ENCODE peak calls at places on chromosomes 5 and 9, in eight cellular contexts. One of them, this sample, is unnamed.

GRCh38 chr9:97475079-97475478 is 26.4 kb upstream of the TMOD1 start:
- DNase-seq in HS-5: no peak
- DNase-seq in skeletal muscle cell: peak
- DNase-seq in AG08396: peak
- DNase-seq in PC-3: peak
- DNase-seq in stimulated activated CD8-positive, alpha-beta memory T cell treated with anti-CD3 and anti-CD28 coated beads, Interleukin-12 subunit alpha, Interleukin-12 subunit beta, amount 100 ng/mL, for 1 hour: no peak
- DNase-seq in AG09309: peak
- DNase-seq in activated CD8-positive, alpha-beta memory T cell treated with anti-CD3 and anti-CD28 coated beads for 4 hours: no peak
- DNase-seq in this sample: no peak

GRCh38 chr5:147448766-147449165 is 61.1 kb downstream of the DPYSL3 start:
- DNase-seq in stimulated activated CD8-positive, alpha-beta memory T cell treated with anti-CD3 and anti-CD28 coated beads, Interleukin-12 subunit alpha, Interleukin-12 subunit beta, amount 100 ng/mL, for 1 hour: no peak
- DNase-seq in PC-3: no peak
- DNase-seq in AG08396: no peak
- DNase-seq in activated CD8-positive, alpha-beta memory T cell treated with anti-CD3 and anti-CD28 coated beads for 4 hours: no peak
- DNase-seq in skeletal muscle cell: no peak
- DNase-seq in AG09309: no peak
- DNase-seq in HS-5: no peak
- DNase-seq in this sample: no peak

GRCh38 chr5:4520557-4520956 is 619.6 kb upstream of the ADAMTS16 start:
- DNase-seq in activated CD8-positive, alpha-beta memory T cell treated with anti-CD3 and anti-CD28 coated beads for 4 hours: no peak
- DNase-seq in HS-5: no peak
- DNase-seq in AG08396: no peak
- DNase-seq in stimulated activated CD8-positive, alpha-beta memory T cell treated with anti-CD3 and anti-CD28 coated beads, Interleukin-12 subunit alpha, Interleukin-12 subunit beta, amount 100 ng/mL, for 1 hour: no peak
- DNase-seq in PC-3: no peak
- DNase-seq in skeletal muscle cell: no peak
- DNase-seq in AG09309: no peak
- DNase-seq in this sample: no peak

GRCh38 chr9:136545966-136546696 is at the start of gene NOTCH1:
- DNase-seq in activated CD8-positive, alpha-beta memory T cell treated with anti-CD3 and anti-CD28 coated beads for 4 hours: peak
- DNase-seq in AG09309: peak
- DNase-seq in PC-3: peak
- DNase-seq in AG08396: peak
- DNase-seq in HS-5: peak
- DNase-seq in skeletal muscle cell: peak
- DNase-seq in stimulated activated CD8-positive, alpha-beta memory T cell treated with anti-CD3 and anti-CD28 coated beads, Interleukin-12 subunit alpha, Interleukin-12 subunit beta, amount 100 ng/mL, for 1 hour: peak
- DNase-seq in this sample: peak

GRCh38 chr5:180988592-180988991 is at the start of gene BTNL3:
- DNase-seq in AG09309: no peak
- DNase-seq in stimulated activated CD8-positive, alpha-beta memory T cell treated with anti-CD3 and anti-CD28 coated beads, Interleukin-12 subunit alpha, Interleukin-12 subunit beta, amount 100 ng/mL, for 1 hour: no peak
- DNase-seq in AG08396: no peak
- DNase-seq in skeletal muscle cell: no peak
- DNase-seq in activated CD8-positive, alpha-beta memory T cell treated with anti-CD3 and anti-CD28 coated beads for 4 hours: no peak
- DNase-seq in HS-5: no peak
- DNase-seq in PC-3: no peak
- DNase-seq in this sample: no peak

GRCh38 chr9:95131023-95131943 is 186.2 kb downstream of the FANCC start:
- DNase-seq in HS-5: no peak
- DNase-seq in skeletal muscle cell: no peak
- DNase-seq in AG09309: no peak
- DNase-seq in AG08396: peak
- DNase-seq in PC-3: peak
- DNase-seq in activated CD8-positive, alpha-beta memory T cell treated with anti-CD3 and anti-CD28 coated beads for 4 hours: no peak
- DNase-seq in stimulated activated CD8-positive, alpha-beta memory T cell treated with anti-CD3 and anti-CD28 coated beads, Interleukin-12 subunit alpha, Interleukin-12 subunit beta, amount 100 ng/mL, for 1 hour: peak
- DNase-seq in this sample: peak

GRCh38 chr9:136732446-136733178 is 10.1 kb downstream of the LCN10 start:
- DNase-seq in AG09309: no peak
- DNase-seq in PC-3: no peak
- DNase-seq in HS-5: no peak
- DNase-seq in activated CD8-positive, alpha-beta memory T cell treated with anti-CD3 and anti-CD28 coated beads for 4 hours: no peak
- DNase-seq in stimulated activated CD8-positive, alpha-beta memory T cell treated with anti-CD3 and anti-CD28 coated beads, Interleukin-12 subunit alpha, Interleukin-12 subunit beta, amount 100 ng/mL, for 1 hour: no peak
- DNase-seq in AG08396: no peak
- DNase-seq in skeletal muscle cell: no peak
- DNase-seq in this sample: no peak

GRCh38 chr9:111974092-111974681 is 77.6 kb downstream of the UGCG start:
- DNase-seq in activated CD8-positive, alpha-beta memory T cell treated with anti-CD3 and anti-CD28 coated beads for 4 hours: no peak
- DNase-seq in stimulated activated CD8-positive, alpha-beta memory T cell treated with anti-CD3 and anti-CD28 coated beads, Interleukin-12 subunit alpha, Interleukin-12 subunit beta, amount 100 ng/mL, for 1 hour: no peak
- DNase-seq in skeletal muscle cell: no peak
- DNase-seq in PC-3: peak
- DNase-seq in AG09309: peak
- DNase-seq in HS-5: no peak
- DNase-seq in AG08396: peak
- DNase-seq in this sample: peak

GRCh38 chr5:154214236-154215106 is 23.9 kb downstream of the GALNT10 start:
- DNase-seq in PC-3: peak
- DNase-seq in HS-5: peak
- DNase-seq in activated CD8-positive, alpha-beta memory T cell treated with anti-CD3 and anti-CD28 coated beads for 4 hours: no peak
- DNase-seq in skeletal muscle cell: no peak
- DNase-seq in AG09309: peak
- DNase-seq in stimulated activated CD8-positive, alpha-beta memory T cell treated with anti-CD3 and anti-CD28 coated beads, Interleukin-12 subunit alpha, Interleukin-12 subunit beta, amount 100 ng/mL, for 1 hour: no peak
- DNase-seq in AG08396: no peak
- DNase-seq in this sample: no peak

GRCh38 chr5:76688836-76689235 is 27.1 kb upstream of the F2R start:
- DNase-seq in AG08396: no peak
- DNase-seq in PC-3: peak
- DNase-seq in stimulated activated CD8-positive, alpha-beta memory T cell treated with anti-CD3 and anti-CD28 coated beads, Interleukin-12 subunit alpha, Interleukin-12 subunit beta, amount 100 ng/mL, for 1 hour: no peak
- DNase-seq in AG09309: no peak
- DNase-seq in skeletal muscle cell: peak
- DNase-seq in HS-5: no peak
- DNase-seq in activated CD8-positive, alpha-beta memory T cell treated with anti-CD3 and anti-CD28 coated beads for 4 hours: no peak
- DNase-seq in this sample: no peak

GRCh38 chr5:169789417-169789816 is 152.3 kb downstream of the DOCK2 start:
- DNase-seq in AG09309: no peak
- DNase-seq in activated CD8-positive, alpha-beta memory T cell treated with anti-CD3 and anti-CD28 coated beads for 4 hours: no peak
- DNase-seq in AG08396: no peak
- DNase-seq in stimulated activated CD8-positive, alpha-beta memory T cell treated with anti-CD3 and anti-CD28 coated beads, Interleukin-12 subunit alpha, Interleukin-12 subunit beta, amount 100 ng/mL, for 1 hour: no peak
- DNase-seq in PC-3: no peak
- DNase-seq in skeletal muscle cell: no peak
- DNase-seq in HS-5: no peak
- DNase-seq in this sample: no peak

GRCh38 chr9:17757816-17758215 is 178.9 kb downstream of the SH3GL2 start:
- DNase-seq in skeletal muscle cell: no peak
- DNase-seq in PC-3: peak
- DNase-seq in activated CD8-positive, alpha-beta memory T cell treated with anti-CD3 and anti-CD28 coated beads for 4 hours: no peak
- DNase-seq in AG09309: no peak
- DNase-seq in stimulated activated CD8-positive, alpha-beta memory T cell treated with anti-CD3 and anti-CD28 coated beads, Interleukin-12 subunit alpha, Interleukin-12 subunit beta, amount 100 ng/mL, for 1 hour: no peak
- DNase-seq in HS-5: peak
- DNase-seq in AG08396: no peak
- DNase-seq in this sample: no peak

GRCh38 chr5:140214831-140215230 is 39.8 kb downstream of the CYSTM1 start:
- DNase-seq in PC-3: peak
- DNase-seq in stimulated activated CD8-positive, alpha-beta memory T cell treated with anti-CD3 and anti-CD28 coated beads, Interleukin-12 subunit alpha, Interleukin-12 subunit beta, amount 100 ng/mL, for 1 hour: no peak
- DNase-seq in HS-5: peak
- DNase-seq in AG08396: peak
- DNase-seq in AG09309: peak
- DNase-seq in skeletal muscle cell: peak
- DNase-seq in activated CD8-positive, alpha-beta memory T cell treated with anti-CD3 and anti-CD28 coated beads for 4 hours: no peak
- DNase-seq in this sample: no peak

GRCh38 chr9:70003786-70004185 is 39.9 kb upstream of the MAMDC2 start:
- DNase-seq in AG09309: no peak
- DNase-seq in activated CD8-positive, alpha-beta memory T cell treated with anti-CD3 and anti-CD28 coated beads for 4 hours: no peak
- DNase-seq in AG08396: no peak
- DNase-seq in HS-5: no peak
- DNase-seq in stimulated activated CD8-positive, alpha-beta memory T cell treated with anti-CD3 and anti-CD28 coated beads, Interleukin-12 subunit alpha, Interleukin-12 subunit beta, amount 100 ng/mL, for 1 hour: no peak
- DNase-seq in PC-3: no peak
- DNase-seq in skeletal muscle cell: peak
- DNase-seq in this sample: no peak

GRCh38 chr5:73447234-73448071 is 1.1 kb downstream of the FOXD1 start:
- DNase-seq in HS-5: no peak
- DNase-seq in AG08396: no peak
- DNase-seq in PC-3: peak
- DNase-seq in activated CD8-positive, alpha-beta memory T cell treated with anti-CD3 and anti-CD28 coated beads for 4 hours: no peak
- DNase-seq in skeletal muscle cell: no peak
- DNase-seq in stimulated activated CD8-positive, alpha-beta memory T cell treated with anti-CD3 and anti-CD28 coated beads, Interleukin-12 subunit alpha, Interleukin-12 subunit beta, amount 100 ng/mL, for 1 hour: no peak
- DNase-seq in AG09309: no peak
- DNase-seq in this sample: peak

GRCh38 chr9:136020206-136020605 is 59.0 kb upstream of the UBAC1 start:
- DNase-seq in activated CD8-positive, alpha-beta memory T cell treated with anti-CD3 and anti-CD28 coated beads for 4 hours: no peak
- DNase-seq in PC-3: no peak
- DNase-seq in skeletal muscle cell: no peak
- DNase-seq in stimulated activated CD8-positive, alpha-beta memory T cell treated with anti-CD3 and anti-CD28 coated beads, Interleukin-12 subunit alpha, Interleukin-12 subunit beta, amount 100 ng/mL, for 1 hour: no peak
- DNase-seq in AG09309: no peak
- DNase-seq in AG08396: no peak
- DNase-seq in HS-5: no peak
- DNase-seq in this sample: no peak

GRCh38 chr5:75964008-75964407 is 119.2 kb upstream of the SV2C start:
- DNase-seq in PC-3: no peak
- DNase-seq in HS-5: no peak
- DNase-seq in activated CD8-positive, alpha-beta memory T cell treated with anti-CD3 and anti-CD28 coated beads for 4 hours: no peak
- DNase-seq in skeletal muscle cell: no peak
- DNase-seq in AG09309: no peak
- DNase-seq in AG08396: no peak
- DNase-seq in stimulated activated CD8-positive, alpha-beta memory T cell treated with anti-CD3 and anti-CD28 coated beads, Interleukin-12 subunit alpha, Interleukin-12 subunit beta, amount 100 ng/mL, for 1 hour: no peak
- DNase-seq in this sample: no peak

GRCh38 chr5:64767959-64768357 is 533 bp downstream of the SREK1IP1 start:
- DNase-seq in activated CD8-positive, alpha-beta memory T cell treated with anti-CD3 and anti-CD28 coated beads for 4 hours: no peak
- DNase-seq in stimulated activated CD8-positive, alpha-beta memory T cell treated with anti-CD3 and anti-CD28 coated beads, Interleukin-12 subunit alpha, Interleukin-12 subunit beta, amount 100 ng/mL, for 1 hour: no peak
- DNase-seq in skeletal muscle cell: no peak
- DNase-seq in AG08396: no peak
- DNase-seq in PC-3: no peak
- DNase-seq in HS-5: no peak
- DNase-seq in AG09309: no peak
- DNase-seq in this sample: peak

GRCh38 chr9:98993570-98993945 is 49.9 kb downstream of the COL15A1 start:
- DNase-seq in HS-5: no peak
- DNase-seq in skeletal muscle cell: no peak
- DNase-seq in PC-3: no peak
- DNase-seq in activated CD8-positive, alpha-beta memory T cell treated with anti-CD3 and anti-CD28 coated beads for 4 hours: no peak
- DNase-seq in AG09309: no peak
- DNase-seq in stimulated activated CD8-positive, alpha-beta memory T cell treated with anti-CD3 and anti-CD28 coated beads, Interleukin-12 subunit alpha, Interleukin-12 subunit beta, amount 100 ng/mL, for 1 hour: no peak
- DNase-seq in AG08396: no peak
- DNase-seq in this sample: no peak

GRCh38 chr5:76591366-76591765 is 31.8 kb downstream of the F2RL2 start:
- DNase-seq in PC-3: no peak
- DNase-seq in AG08396: no peak
- DNase-seq in activated CD8-positive, alpha-beta memory T cell treated with anti-CD3 and anti-CD28 coated beads for 4 hours: no peak
- DNase-seq in AG09309: no peak
- DNase-seq in HS-5: no peak
- DNase-seq in stimulated activated CD8-positive, alpha-beta memory T cell treated with anti-CD3 and anti-CD28 coated beads, Interleukin-12 subunit alpha, Interleukin-12 subunit beta, amount 100 ng/mL, for 1 hour: no peak
- DNase-seq in skeletal muscle cell: no peak
- DNase-seq in this sample: no peak

GRCh38 chr9:113632776-113633590 is 169.5 kb downstream of the RGS3 start:
- DNase-seq in AG08396: peak
- DNase-seq in HS-5: no peak
- DNase-seq in skeletal muscle cell: no peak
- DNase-seq in AG09309: no peak
- DNase-seq in PC-3: no peak
- DNase-seq in stimulated activated CD8-positive, alpha-beta memory T cell treated with anti-CD3 and anti-CD28 coated beads, Interleukin-12 subunit alpha, Interleukin-12 subunit beta, amount 100 ng/mL, for 1 hour: no peak
- DNase-seq in activated CD8-positive, alpha-beta memory T cell treated with anti-CD3 and anti-CD28 coated beads for 4 hours: no peak
- DNase-seq in this sample: no peak

GRCh38 chr9:115397591-115398312 is 279.8 kb upstream of the TNC start:
- DNase-seq in AG09309: no peak
- DNase-seq in HS-5: no peak
- DNase-seq in PC-3: no peak
- DNase-seq in AG08396: no peak
- DNase-seq in activated CD8-positive, alpha-beta memory T cell treated with anti-CD3 and anti-CD28 coated beads for 4 hours: no peak
- DNase-seq in skeletal muscle cell: no peak
- DNase-seq in stimulated activated CD8-positive, alpha-beta memory T cell treated with anti-CD3 and anti-CD28 coated beads, Interleukin-12 subunit alpha, Interleukin-12 subunit beta, amount 100 ng/mL, for 1 hour: no peak
- DNase-seq in this sample: no peak

This sample was measured in NCI-H146.